ENCODE peak calls at places on chromosomes 16 and 17, in four cellular contexts. V is GM12891, P is K562, N is GM12878. R is an unnamed sample.

GRCh38 chr17:76179496-76180467 is 38.7 kb upstream of the FOXJ1 start:
- DNase-seq in V (no peak), P (peak; percentile 69), N (peak; percentile 46), R (peak; percentile 78)

GRCh38 chr17:31565652-31566051 is 174.2 kb downstream of the RAB11FIP4 start:
- DNase-seq in V (no peak), P (no peak), N (no peak), R (no peak)

GRCh38 chr16:86755571-86756006 is 177.2 kb downstream of the FOXL1 start:
- DNase-seq in V (no peak), P (no peak), N (no peak), R (no peak)

GRCh38 chr17:76900723-76901122 is 32.5 kb downstream of the MGAT5B start:
- DNase-seq in V (no peak), P (no peak), N (no peak), R (no peak)

GRCh38 chr16:85316321-85316919 is 204.1 kb upstream of the CIBAR2 start:
- DNase-seq in V (peak; percentile 74), P (peak; percentile 92), N (no peak), R (peak; percentile 43)

GRCh38 chr17:35011671-35012216 is 31.4 kb downstream of the LIG3 start:
- DNase-seq in V (no peak), P (no peak), N (no peak), R (no peak)

GRCh38 chr17:18987862-18988545 is 16.6 kb downstream of the FAM83G start:
- DNase-seq in V (no peak), P (no peak), N (no peak), R (no peak)

GRCh38 chr17:58338907-58339774 is 10.5 kb upstream of the TSPOAP1 start:
- DNase-seq in V (no peak), P (peak; percentile 86), N (peak; percentile 87), R (peak; percentile 97)

GRCh38 chr17:4475001-4475400 is 23.7 kb upstream of the SPNS2 start:
- DNase-seq in V (no peak), P (no peak), N (no peak), R (no peak)

GRCh38 chr17:15398736-15399331 is 57.4 kb upstream of the TEKT3 start:
- DNase-seq in V (no peak), P (no peak), N (no peak), R (no peak)
- TF ChIP-seq SPI1 in V (no peak), P (no peak), N (no peak), R (no peak)

DNA sequence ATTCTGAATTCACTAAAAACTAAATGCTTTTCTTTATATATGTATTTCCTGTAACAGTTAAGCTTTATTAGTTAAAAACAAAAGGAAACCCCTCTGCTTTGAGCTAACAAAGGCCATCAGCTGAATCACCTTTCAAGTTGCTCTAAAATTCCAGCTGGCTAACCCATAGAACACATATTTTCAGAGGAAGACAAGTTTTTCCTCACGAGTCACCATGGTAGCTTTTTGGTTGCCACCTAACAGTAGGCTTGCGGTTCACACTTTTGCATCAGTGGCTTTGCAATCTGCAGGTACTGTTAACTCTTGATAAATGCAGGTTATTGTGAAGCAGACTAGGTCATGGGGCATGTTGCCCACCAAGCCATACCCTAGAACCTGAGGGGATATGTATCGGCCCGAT is 57.6 kb upstream of the IRX5 start:
- DNase-seq in V (no peak), P (no peak), N (no peak), R (no peak)
- TF ChIP-seq SPI1 in V (no peak), P (no peak), N (no peak), R (no peak)

GRCh38 chr16:24273511-24273910 is 17.4 kb downstream of the CACNG3 start:
- DNase-seq in V (no peak), P (no peak), N (no peak), R (peak; percentile 28)
- TF ChIP-seq SPI1 in V (no peak), P (no peak), N (no peak), R (no peak)

GRCh38 chr17:74497471-74497870 is 31.0 kb downstream of the CD300A start:
- DNase-seq in V (no peak), P (peak; percentile 1), N (no peak), R (no peak)

GRCh38 chr17:74490716-74491115 is 24.3 kb downstream of the CD300A start:
- DNase-seq in V (no peak), P (no peak), N (no peak), R (no peak)

GRCh38 chr17:74491645-74492044 is 25.2 kb downstream of the CD300A start:
- DNase-seq in V (no peak), P (no peak), N (no peak), R (peak; percentile 37)

GRCh38 chr17:74493381-74493833 is 27.0 kb downstream of the CD300A start:
- DNase-seq in V (peak; percentile 43), P (peak; percentile 65), N (peak; percentile 28), R (peak; percentile 73)
- TF ChIP-seq SPI1 in V (no peak), P (no peak), N (no peak), R (no peak)

R was measured in HL-60.